ENCODE peak calls at places on chromosome 5, in seven cellular contexts. One of them, this sample, is unnamed.

GRCh38 chr5:41519801-41520200 is 9.4 kb upstream of the PLCXD3 start:
- DNase-seq in A549: peak
- DNase-seq in SJCRH30: no peak
- DNase-seq in fibroblast of the conjunctiva: no peak
- DNase-seq in stimulated activated CD4-positive, alpha-beta T cell treated with anti-CD3 and anti-CD28 coated beads, Interleukin-1b, Interleukin-23, amount 100 ng/mL, for 24 hours: no peak
- DNase-seq in hippocampal formation: no peak
- DNase-seq in astrocyte: no peak
- DNase-seq in this sample: no peak

GRCh38 chr5:56725709-56726108 is 89.6 kb upstream of the MAP3K1 start:
- DNase-seq in fibroblast of the conjunctiva: no peak
- DNase-seq in A549: no peak
- DNase-seq in SJCRH30: no peak
- DNase-seq in astrocyte: no peak
- DNase-seq in stimulated activated CD4-positive, alpha-beta T cell treated with anti-CD3 and anti-CD28 coated beads, Interleukin-1b, Interleukin-23, amount 100 ng/mL, for 24 hours: no peak
- DNase-seq in hippocampal formation: no peak
- DNase-seq in this sample: no peak

GRCh38 chr5:34591723-34592122 is 64.4 kb upstream of the RAI14 start:
- DNase-seq in hippocampal formation: no peak
- DNase-seq in astrocyte: no peak
- DNase-seq in stimulated activated CD4-positive, alpha-beta T cell treated with anti-CD3 and anti-CD28 coated beads, Interleukin-1b, Interleukin-23, amount 100 ng/mL, for 24 hours: no peak
- DNase-seq in A549: no peak
- DNase-seq in fibroblast of the conjunctiva: no peak
- DNase-seq in SJCRH30: no peak
- DNase-seq in this sample: no peak

GRCh38 chr5:107990881-107991810 is 320.4 kb upstream of the EFNA5 start:
- DNase-seq in A549: no peak
- DNase-seq in stimulated activated CD4-positive, alpha-beta T cell treated with anti-CD3 and anti-CD28 coated beads, Interleukin-1b, Interleukin-23, amount 100 ng/mL, for 24 hours: no peak
- DNase-seq in SJCRH30: no peak
- DNase-seq in fibroblast of the conjunctiva: no peak
- DNase-seq in hippocampal formation: no peak
- DNase-seq in astrocyte: no peak
- DNase-seq in this sample: no peak

GRCh38 chr5:137462816-137463520 is 36.2 kb downstream of the SPOCK1 start:
- DNase-seq in fibroblast of the conjunctiva: no peak
- DNase-seq in hippocampal formation: no peak
- DNase-seq in astrocyte: peak
- DNase-seq in stimulated activated CD4-positive, alpha-beta T cell treated with anti-CD3 and anti-CD28 coated beads, Interleukin-1b, Interleukin-23, amount 100 ng/mL, for 24 hours: no peak
- DNase-seq in A549: no peak
- DNase-seq in SJCRH30: no peak
- DNase-seq in this sample: no peak

GRCh38 chr5:115586525-115587146 is 15.6 kb downstream of the TICAM2 start:
- DNase-seq in SJCRH30: no peak
- DNase-seq in stimulated activated CD4-positive, alpha-beta T cell treated with anti-CD3 and anti-CD28 coated beads, Interleukin-1b, Interleukin-23, amount 100 ng/mL, for 24 hours: no peak
- DNase-seq in fibroblast of the conjunctiva: no peak
- DNase-seq in hippocampal formation: no peak
- DNase-seq in A549: peak
- DNase-seq in astrocyte: no peak
- DNase-seq in this sample: no peak

GRCh38 chr5:140208065-140208464 is 33.1 kb downstream of the CYSTM1 start:
- DNase-seq in astrocyte: no peak
- DNase-seq in stimulated activated CD4-positive, alpha-beta T cell treated with anti-CD3 and anti-CD28 coated beads, Interleukin-1b, Interleukin-23, amount 100 ng/mL, for 24 hours: no peak
- DNase-seq in hippocampal formation: no peak
- DNase-seq in fibroblast of the conjunctiva: no peak
- DNase-seq in SJCRH30: no peak
- DNase-seq in A549: no peak
- DNase-seq in this sample: no peak

GRCh38 chr5:124262443-124262842 is 484.0 kb downstream of the ZNF608 start:
- DNase-seq in fibroblast of the conjunctiva: peak
- DNase-seq in hippocampal formation: no peak
- DNase-seq in A549: no peak
- DNase-seq in stimulated activated CD4-positive, alpha-beta T cell treated with anti-CD3 and anti-CD28 coated beads, Interleukin-1b, Interleukin-23, amount 100 ng/mL, for 24 hours: no peak
- DNase-seq in astrocyte: peak
- DNase-seq in SJCRH30: no peak
- DNase-seq in this sample: no peak

GRCh38 chr5:59744531-59744992 is 149.0 kb downstream of the PDE4D start:
- DNase-seq in A549: peak
- DNase-seq in SJCRH30: no peak
- DNase-seq in fibroblast of the conjunctiva: peak
- DNase-seq in astrocyte: peak
- DNase-seq in hippocampal formation: no peak
- DNase-seq in stimulated activated CD4-positive, alpha-beta T cell treated with anti-CD3 and anti-CD28 coated beads, Interleukin-1b, Interleukin-23, amount 100 ng/mL, for 24 hours: no peak
- DNase-seq in this sample: no peak

GRCh38 chr5:171571663-171572062 is 152.2 kb downstream of the FGF18 start:
- DNase-seq in hippocampal formation: no peak
- DNase-seq in stimulated activated CD4-positive, alpha-beta T cell treated with anti-CD3 and anti-CD28 coated beads, Interleukin-1b, Interleukin-23, amount 100 ng/mL, for 24 hours: no peak
- DNase-seq in astrocyte: peak
- DNase-seq in A549: peak
- DNase-seq in SJCRH30: no peak
- DNase-seq in fibroblast of the conjunctiva: peak
- DNase-seq in this sample: no peak

GRCh38 chr5:111383288-111383970 is 128.9 kb downstream of the STARD4 start:
- DNase-seq in fibroblast of the conjunctiva: no peak
- DNase-seq in stimulated activated CD4-positive, alpha-beta T cell treated with anti-CD3 and anti-CD28 coated beads, Interleukin-1b, Interleukin-23, amount 100 ng/mL, for 24 hours: no peak
- DNase-seq in astrocyte: peak
- DNase-seq in A549: no peak
- DNase-seq in SJCRH30: no peak
- DNase-seq in hippocampal formation: no peak
- DNase-seq in this sample: no peak

GRCh38 chr5:112201141-112201540 is 217.9 kb downstream of the EPB41L4A start:
- DNase-seq in SJCRH30: no peak
- DNase-seq in A549: no peak
- DNase-seq in fibroblast of the conjunctiva: no peak
- DNase-seq in hippocampal formation: no peak
- DNase-seq in stimulated activated CD4-positive, alpha-beta T cell treated with anti-CD3 and anti-CD28 coated beads, Interleukin-1b, Interleukin-23, amount 100 ng/mL, for 24 hours: no peak
- DNase-seq in astrocyte: no peak
- DNase-seq in this sample: no peak

This sample was measured in D341Med.